ENCODE peak calls at places on chromosomes 12 and 14, in nine cellular contexts. Q is WERI-Rb-1, S is progenitor cell of endocrine pancreas, A is A549, W is BJ, J is epithelial cell of esophagus, X is fibroblast of mammary gland, T is A673, G is gastrocnemius medialis. K is an unnamed sample.

GRCh38 chr14:41623737-41624136 is 17.1 kb downstream of the LRFN5 start:
- DNase-seq in Q (no peak), S (no peak), A (no peak), W (no peak), J (no peak), X (no peak), T (peak), G (no peak), K (no peak)

GRCh38 chr14:69877492-69877891 is 1.7 kb upstream of the SMOC1 start:
- DNase-seq in Q (peak), S (no peak), A (peak), W (no peak), J (peak), X (peak), T (peak), G (no peak), K (no peak)

GRCh38 chr12:22978962-22979361 is 354.0 kb downstream of the ETNK1 start:
- DNase-seq in Q (no peak), S (no peak), A (no peak), W (peak), J (peak), X (peak), T (no peak), G (no peak), K (no peak)

GRCh38 chr12:49582840-49583239 is 14.9 kb upstream of the MCRS1 start:
- DNase-seq in Q (no peak), S (no peak), A (no peak), W (no peak), J (no peak), X (no peak), T (no peak), G (no peak), K (no peak)

GRCh38 chr14:76917158-76917596 is 91.0 kb downstream of the LRRC74A start:
- DNase-seq in Q (peak), S (peak), A (peak), W (no peak), J (peak), X (peak), T (peak), G (no peak), K (no peak)

GRCh38 chr14:30272848-30273563 is 286.0 kb upstream of the G2E3 start:
- DNase-seq in Q (no peak), S (no peak), A (no peak), W (no peak), J (no peak), X (no peak), T (peak), G (no peak), K (no peak)

GRCh38 chr12:49959570-49960473 is 1.9 kb upstream of the AQP5 start:
- DNase-seq in Q (no peak), S (no peak), A (peak), W (no peak), J (peak), X (no peak), T (no peak), G (no peak), K (no peak)

GRCh38 chr14:101475468-101476257 is 85.6 kb upstream of the DIO3 start:
- DNase-seq in Q (no peak), S (no peak), A (peak), W (peak), J (peak), X (peak), T (no peak), G (no peak), K (no peak)

GRCh38 chr12:100375023-100375737 is 18.3 kb downstream of the SLC17A8 start:
- DNase-seq in Q (no peak), S (no peak), A (no peak), W (no peak), J (no peak), X (peak), T (peak), G (peak), K (no peak)

GRCh38 chr14:35285991-35286564 is 6.1 kb upstream of the PSMA6 start:
- DNase-seq in Q (no peak), S (no peak), A (no peak), W (no peak), J (no peak), X (no peak), T (no peak), G (no peak), K (no peak)

GRCh38 chr12:7542813-7543212 is 39.2 kb upstream of the CD163 start:
- DNase-seq in Q (no peak), S (no peak), A (no peak), W (peak), J (no peak), X (peak), T (no peak), G (no peak), K (no peak)

GRCh38 chr12:63151898-63152700 is 1.1 kb upstream of the AVPR1A start:
- DNase-seq in Q (peak), S (peak), A (peak), W (no peak), J (peak), X (peak), T (peak), G (peak), K (peak)

GRCh38 chr12:122420471-122421262 is 1.8 kb downstream of the CLIP1 start:
- DNase-seq in Q (no peak), S (no peak), A (no peak), W (no peak), J (no peak), X (peak), T (no peak), G (no peak), K (no peak)

DNA sequence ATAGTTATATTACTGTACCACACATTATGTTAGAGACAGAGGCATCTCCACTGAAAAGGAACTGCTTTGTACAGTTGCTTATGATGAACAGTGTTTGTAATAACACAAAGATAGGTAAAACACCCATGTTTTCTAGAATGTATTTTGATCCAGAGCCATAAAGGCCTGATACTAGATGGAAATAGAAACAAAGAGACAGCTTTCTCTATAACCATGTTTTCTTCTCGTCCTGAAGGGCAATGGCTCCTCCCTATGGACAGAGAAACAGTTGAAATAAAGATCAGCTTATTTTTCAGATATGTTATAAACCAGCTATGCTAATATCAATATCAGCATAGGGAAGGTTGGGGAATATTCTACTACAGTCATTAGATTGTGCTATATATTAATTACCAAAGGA is 109.2 kb downstream of the ATXN7L3B start:
- DNase-seq in Q (no peak), S (no peak), A (peak), W (no peak), J (peak), X (no peak), T (peak), G (no peak), K (no peak)
- TF ChIP-seq CTCF in Q (peak), S (peak), A (peak), W (no peak), J (peak), X (no peak), T (peak), G (no peak), K (no peak)

DNA sequence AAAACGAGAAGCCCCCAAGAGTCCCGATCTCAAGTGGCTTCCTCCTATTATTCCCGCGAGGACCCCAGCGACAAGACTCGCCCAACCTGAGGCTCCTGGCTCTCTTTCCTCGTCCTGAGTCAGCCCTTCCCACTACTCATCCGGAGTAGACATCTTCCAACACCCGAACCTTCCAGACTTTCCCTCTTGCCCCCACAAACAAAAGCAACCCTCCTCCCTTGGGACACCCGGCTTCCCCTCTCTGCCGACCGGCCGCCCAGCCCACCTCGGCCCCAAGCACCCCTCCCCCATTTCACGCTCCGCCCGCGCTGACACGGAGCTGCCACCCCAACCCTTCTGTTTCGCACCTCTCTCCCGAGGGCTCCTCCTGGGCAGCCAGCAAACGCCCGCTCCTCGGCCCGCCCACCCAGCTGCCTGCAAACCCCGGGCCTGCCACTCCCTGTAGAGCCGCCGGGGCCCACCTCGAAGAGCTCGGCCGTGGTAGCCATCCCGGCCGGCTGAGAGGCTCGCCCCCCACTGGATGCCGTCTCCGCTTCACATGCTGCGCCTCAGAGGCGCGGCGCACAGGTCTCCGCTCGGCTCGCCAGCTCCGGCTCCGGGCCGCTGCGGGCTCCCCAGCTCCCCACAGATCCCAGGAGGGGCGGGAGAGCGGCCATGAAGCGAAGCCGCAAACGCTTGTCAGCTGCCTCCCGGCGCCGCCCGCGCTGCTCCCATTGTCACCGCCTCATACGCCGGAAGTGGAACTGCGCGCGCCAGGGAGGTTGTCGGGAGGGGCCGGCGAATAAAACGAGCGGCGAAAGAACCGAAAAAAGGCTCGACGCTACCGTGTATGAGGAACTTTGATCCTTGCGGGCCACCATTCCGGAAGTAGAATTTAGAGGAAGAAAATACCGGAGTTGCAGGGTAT is at the start of the genes AP5M1 and EXOC5:
- DNase-seq in Q (peak), S (peak), A (peak), W (peak), J (peak), X (peak), T (peak), G (peak), K (peak)
- TF ChIP-seq CTCF in Q (peak), S (no peak), A (peak), W (peak), J (no peak), X (no peak), T (peak), G (peak), K (no peak)

GRCh38 chr12:51320695-51321320 is 3.2 kb downstream of the BIN2 start:
- DNase-seq in Q (peak), S (no peak), A (peak), W (no peak), J (no peak), X (peak), T (peak), G (no peak), K (no peak)
- TF ChIP-seq CTCF in Q (no peak), S (no peak), A (no peak), W (no peak), J (no peak), X (no peak), T (no peak), G (no peak), K (no peak)

GRCh38 chr12:69694123-69694522 is 5.0 kb downstream of the BEST3 start:
- DNase-seq in Q (no peak), S (no peak), A (no peak), W (no peak), J (no peak), X (no peak), T (no peak), G (peak), K (no peak)

GRCh38 chr12:69701821-69702220 is 2.7 kb upstream of the BEST3 start:
- DNase-seq in Q (no peak), S (no peak), A (no peak), W (no peak), J (no peak), X (no peak), T (peak), G (no peak), K (no peak)

GRCh38 chr12:69703146-69703642 is 4.1 kb upstream of the BEST3 start:
- DNase-seq in Q (no peak), S (no peak), A (no peak), W (no peak), J (no peak), X (no peak), T (no peak), G (no peak), K (no peak)

GRCh38 chr12:69698054-69698453 is 1.0 kb downstream of the BEST3 start:
- DNase-seq in Q (no peak), S (no peak), A (no peak), W (no peak), J (no peak), X (no peak), T (no peak), G (no peak), K (no peak)

GRCh38 chr12:69698769-69699540 is at the start of gene BEST3:
- DNase-seq in Q (no peak), S (no peak), A (no peak), W (no peak), J (no peak), X (no peak), T (no peak), G (peak), K (no peak)
- TF ChIP-seq CTCF in Q (no peak), S (no peak), A (no peak), W (no peak), J (no peak), X (no peak), T (no peak), G (no peak), K (no peak)

GRCh38 chr12:42696424-42697149 is 107.0 kb upstream of the PRICKLE1 start:
- DNase-seq in Q (no peak), S (no peak), A (no peak), W (no peak), J (no peak), X (peak), T (peak), G (peak), K (no peak)

GRCh38 chr12:42701079-42701478 is 111.5 kb upstream of the PRICKLE1 start:
- DNase-seq in Q (no peak), S (no peak), A (no peak), W (no peak), J (no peak), X (no peak), T (no peak), G (no peak), K (no peak)

GRCh38 chr12:42692749-42693148 is 103.2 kb upstream of the PRICKLE1 start:
- DNase-seq in Q (no peak), S (no peak), A (no peak), W (no peak), J (no peak), X (no peak), T (no peak), G (no peak), K (no peak)

GRCh38 chr12:42695490-42695995 is 106.0 kb upstream of the PRICKLE1 start:
- DNase-seq in Q (no peak), S (no peak), A (peak), W (no peak), J (no peak), X (no peak), T (no peak), G (no peak), K (no peak)

GRCh38 chr12:42698213-42698612 is 108.7 kb upstream of the PRICKLE1 start:
- DNase-seq in Q (no peak), S (no peak), A (no peak), W (peak), J (peak), X (peak), T (peak), G (no peak), K (no peak)
- TF ChIP-seq CTCF in Q (no peak), S (no peak), A (no peak), W (no peak), J (no peak), X (no peak), T (no peak), G (no peak), K (no peak)